ENCODE peak calls at places on chromosomes 1 and 21, in eight cellular contexts. Q is AG04449, A is T-helper 17 cell, Z is cardiac muscle cell, M is transverse colon, E is fibroblast of lung, R is osteocyte, J is cerebellum. P is an unnamed sample.

GRCh38 chr1:212595787-212596714 is 12.5 kb upstream of the ATF3 start:
- DNase-seq in Q (peak), A (no peak), Z (no peak), M (peak), E (peak), R (no peak), J (no peak), P (peak)

GRCh38 chr1:53085405-53085804 is 23.4 kb downstream of the PODN start:
- DNase-seq in Q (no peak), A (no peak), Z (no peak), M (no peak), E (no peak), R (no peak), J (no peak), P (no peak)

GRCh38 chr1:17347769-17348592 is 24.0 kb upstream of the PADI6 start:
- DNase-seq in Q (no peak), A (no peak), Z (no peak), M (no peak), E (peak), R (no peak), J (no peak), P (no peak)

GRCh38 chr1:31571340-31572295 is 4.7 kb upstream of the TINAGL1 start:
- DNase-seq in Q (no peak), A (no peak), Z (no peak), M (no peak), E (no peak), R (peak), J (no peak), P (no peak)

GRCh38 chr1:151680812-151681211 is 35.8 kb downstream of the CELF3 start:
- DNase-seq in Q (peak), A (no peak), Z (no peak), M (no peak), E (peak), R (no peak), J (no peak), P (peak)

GRCh38 chr1:196649990-196650389 is 1.9 kb upstream of the CFH start:
- DNase-seq in Q (no peak), A (no peak), Z (no peak), M (no peak), E (no peak), R (no peak), J (no peak), P (no peak)

GRCh38 chr1:196955926-196956325 is 12.4 kb downstream of the CFHR2 start:
- DNase-seq in Q (no peak), A (no peak), Z (no peak), M (no peak), E (no peak), R (no peak), J (no peak), P (no peak)

GRCh38 chr1:117077267-117077666 is 17.1 kb downstream of the TTF2 start:
- DNase-seq in Q (peak), A (no peak), Z (no peak), M (no peak), E (peak), R (no peak), J (no peak), P (peak)

GRCh38 chr1:228515200-228515834 is 28.1 kb downstream of the RNF187 start:
- DNase-seq in Q (no peak), A (no peak), Z (peak), M (no peak), E (peak), R (no peak), J (peak), P (peak)

GRCh38 chr1:159675046-159675445 is 39.3 kb downstream of the CRP start:
- DNase-seq in Q (no peak), A (no peak), Z (no peak), M (no peak), E (no peak), R (no peak), J (no peak), P (no peak)

GRCh38 chr1:156407344-156407743 is 38.3 kb downstream of the RHBG start:
- DNase-seq in Q (no peak), A (no peak), Z (no peak), M (no peak), E (no peak), R (no peak), J (peak), P (no peak)

GRCh38 chr1:22841754-22842370 is 130.8 kb downstream of the LACTBL1 start:
- DNase-seq in Q (no peak), A (no peak), Z (no peak), M (no peak), E (no peak), R (no peak), J (peak), P (peak)

GRCh38 chr1:105533996-105534395 is 1522.5 kb upstream of the PRMT6 start:
- DNase-seq in Q (no peak), A (no peak), Z (no peak), M (no peak), E (no peak), R (no peak), J (no peak), P (no peak)

GRCh38 chr1:77265180-77265579 is 16.6 kb upstream of the AK5 start:
- DNase-seq in Q (no peak), A (no peak), Z (no peak), M (no peak), E (no peak), R (no peak), J (no peak), P (no peak)

GRCh38 chr1:2961661-2962060 is 59.6 kb upstream of the ACTRT2 start:
- DNase-seq in Q (no peak), A (no peak), Z (no peak), M (no peak), E (no peak), R (no peak), J (no peak), P (no peak)

GRCh38 chr21:42975886-42976608 is 1.7 kb downstream of the PKNOX1 start:
- DNase-seq in Q (no peak), A (no peak), Z (no peak), M (no peak), E (no peak), R (no peak), J (no peak), P (no peak)

GRCh38 chr1:231278100-231278790 is 37.2 kb downstream of the GNPAT start:
- DNase-seq in Q (no peak), A (no peak), Z (peak), M (no peak), E (no peak), R (no peak), J (no peak), P (no peak)

GRCh38 chr1:3695326-3696217 is 43.3 kb downstream of the TP73 start:
- DNase-seq in Q (no peak), A (peak), Z (peak), M (peak), E (peak), R (no peak), J (peak), P (peak)

GRCh38 chr1:235831148-235831547 is 35.6 kb downstream of the LYST start:
- DNase-seq in Q (peak), A (no peak), Z (no peak), M (no peak), E (peak), R (no peak), J (peak), P (peak)

GRCh38 chr1:51833700-51834099 is 44.8 kb downstream of the NRDC start:
- DNase-seq in Q (no peak), A (no peak), Z (no peak), M (no peak), E (no peak), R (no peak), J (no peak), P (peak)

P was measured in fibroblast of gingiva.